ENCODE peak calls at places on chromosomes 5 and 9, in eight cellular contexts. One of them, this sample, is unnamed.

GRCh38 chr5:3059488-3059887 is 308.0 kb upstream of the IRX2 start:
- DNase-seq in fibroblast of mammary gland: no peak
- DNase-seq in A549: no peak
- DNase-seq in spleen: no peak
- DNase-seq in fibroblast of lung: no peak
- DNase-seq in foreskin keratinocyte: no peak
- DNase-seq in PC-3: no peak
- DNase-seq in progenitor cell of endocrine pancreas: no peak
- DNase-seq in this sample: no peak

GRCh38 chr5:180670586-180671359 is 21.4 kb upstream of the FLT4 start:
- DNase-seq in fibroblast of mammary gland: peak
- DNase-seq in A549: peak
- DNase-seq in spleen: no peak
- DNase-seq in fibroblast of lung: peak
- DNase-seq in foreskin keratinocyte: peak
- DNase-seq in PC-3: peak
- DNase-seq in progenitor cell of endocrine pancreas: no peak
- DNase-seq in this sample: peak

GRCh38 chr9:124132671-124133147 is 121.1 kb downstream of the LHX2 start:
- DNase-seq in fibroblast of mammary gland: peak
- DNase-seq in A549: no peak
- DNase-seq in spleen: no peak
- DNase-seq in fibroblast of lung: peak
- DNase-seq in foreskin keratinocyte: no peak
- DNase-seq in PC-3: no peak
- DNase-seq in progenitor cell of endocrine pancreas: no peak
- DNase-seq in this sample: no peak

GRCh38 chr9:36162211-36162610 is 7.0 kb upstream of the CCIN start:
- DNase-seq in fibroblast of mammary gland: no peak
- DNase-seq in A549: no peak
- DNase-seq in spleen: peak
- DNase-seq in fibroblast of lung: no peak
- DNase-seq in foreskin keratinocyte: no peak
- DNase-seq in PC-3: no peak
- DNase-seq in progenitor cell of endocrine pancreas: no peak
- DNase-seq in this sample: no peak

GRCh38 chr5:31049461-31049860 is 144.0 kb upstream of the CDH6 start:
- DNase-seq in fibroblast of mammary gland: no peak
- DNase-seq in A549: no peak
- DNase-seq in spleen: no peak
- DNase-seq in fibroblast of lung: no peak
- DNase-seq in foreskin keratinocyte: no peak
- DNase-seq in PC-3: peak
- DNase-seq in progenitor cell of endocrine pancreas: no peak
- DNase-seq in this sample: no peak

GRCh38 chr5:171420429-171421231 is 1.2 kb downstream of the FGF18 start:
- DNase-seq in fibroblast of mammary gland: peak
- DNase-seq in A549: no peak
- DNase-seq in spleen: peak
- DNase-seq in fibroblast of lung: peak
- DNase-seq in foreskin keratinocyte: peak
- DNase-seq in PC-3: peak
- DNase-seq in progenitor cell of endocrine pancreas: no peak
- DNase-seq in this sample: peak

GRCh38 chr5:37889612-37890317 is 49.9 kb upstream of the GDNF start:
- DNase-seq in fibroblast of mammary gland: peak
- DNase-seq in A549: no peak
- DNase-seq in spleen: no peak
- DNase-seq in fibroblast of lung: peak
- DNase-seq in foreskin keratinocyte: peak
- DNase-seq in PC-3: peak
- DNase-seq in progenitor cell of endocrine pancreas: no peak
- DNase-seq in this sample: no peak

GRCh38 chr9:28960602-28961001 is 1387.3 kb upstream of the C9orf72 start:
- DNase-seq in fibroblast of mammary gland: no peak
- DNase-seq in A549: no peak
- DNase-seq in spleen: no peak
- DNase-seq in fibroblast of lung: no peak
- DNase-seq in foreskin keratinocyte: no peak
- DNase-seq in PC-3: no peak
- DNase-seq in progenitor cell of endocrine pancreas: no peak
- DNase-seq in this sample: no peak

GRCh38 chr5:73451218-73452130 is 2.9 kb upstream of the FOXD1 start:
- DNase-seq in fibroblast of mammary gland: peak
- DNase-seq in A549: peak
- DNase-seq in spleen: peak
- DNase-seq in fibroblast of lung: peak
- DNase-seq in foreskin keratinocyte: peak
- DNase-seq in PC-3: peak
- DNase-seq in progenitor cell of endocrine pancreas: peak
- DNase-seq in this sample: peak

GRCh38 chr5:135891804-135892203 is 3.8 kb downstream of the IL9 start:
- DNase-seq in fibroblast of mammary gland: no peak
- DNase-seq in A549: no peak
- DNase-seq in spleen: no peak
- DNase-seq in fibroblast of lung: no peak
- DNase-seq in foreskin keratinocyte: no peak
- DNase-seq in PC-3: no peak
- DNase-seq in progenitor cell of endocrine pancreas: no peak
- DNase-seq in this sample: peak

GRCh38 chr9:112505607-112506006 is 19.0 kb downstream of the KIAA1958 start:
- DNase-seq in fibroblast of mammary gland: no peak
- DNase-seq in A549: no peak
- DNase-seq in spleen: no peak
- DNase-seq in fibroblast of lung: no peak
- DNase-seq in foreskin keratinocyte: no peak
- DNase-seq in PC-3: no peak
- DNase-seq in progenitor cell of endocrine pancreas: no peak
- DNase-seq in this sample: no peak

GRCh38 chr9:74379718-74380117 is 117.4 kb upstream of the RORB start:
- DNase-seq in fibroblast of mammary gland: peak
- DNase-seq in A549: peak
- DNase-seq in spleen: no peak
- DNase-seq in fibroblast of lung: peak
- DNase-seq in foreskin keratinocyte: peak
- DNase-seq in PC-3: peak
- DNase-seq in progenitor cell of endocrine pancreas: peak
- DNase-seq in this sample: peak
- TF ChIP-seq CTCF in fibroblast of mammary gland: peak
- TF ChIP-seq CTCF in A549: peak
- TF ChIP-seq CTCF in spleen: no peak
- TF ChIP-seq CTCF in fibroblast of lung: no peak
- TF ChIP-seq CTCF in foreskin keratinocyte: peak
- TF ChIP-seq CTCF in PC-3: peak
- TF ChIP-seq CTCF in progenitor cell of endocrine pancreas: peak
- TF ChIP-seq CTCF in this sample: no peak

GRCh38 chr9:81414836-81415235 is 274.5 kb downstream of the TLE1 start:
- DNase-seq in fibroblast of mammary gland: peak
- DNase-seq in A549: no peak
- DNase-seq in spleen: no peak
- DNase-seq in fibroblast of lung: no peak
- DNase-seq in foreskin keratinocyte: no peak
- DNase-seq in PC-3: peak
- DNase-seq in progenitor cell of endocrine pancreas: no peak
- DNase-seq in this sample: no peak
- TF ChIP-seq CTCF in fibroblast of mammary gland: no peak
- TF ChIP-seq CTCF in A549: no peak
- TF ChIP-seq CTCF in spleen: no peak
- TF ChIP-seq CTCF in fibroblast of lung: no peak
- TF ChIP-seq CTCF in foreskin keratinocyte: no peak
- TF ChIP-seq CTCF in PC-3: no peak
- TF ChIP-seq CTCF in progenitor cell of endocrine pancreas: no peak
- TF ChIP-seq CTCF in this sample: no peak

GRCh38 chr9:90219548-90220118 is 423.0 kb downstream of the DIRAS2 start:
- DNase-seq in fibroblast of mammary gland: no peak
- DNase-seq in A549: peak
- DNase-seq in spleen: no peak
- DNase-seq in fibroblast of lung: no peak
- DNase-seq in foreskin keratinocyte: no peak
- DNase-seq in PC-3: peak
- DNase-seq in progenitor cell of endocrine pancreas: no peak
- DNase-seq in this sample: peak
- TF ChIP-seq CTCF in fibroblast of mammary gland: no peak
- TF ChIP-seq CTCF in A549: peak
- TF ChIP-seq CTCF in spleen: peak
- TF ChIP-seq CTCF in fibroblast of lung: peak
- TF ChIP-seq CTCF in foreskin keratinocyte: peak
- TF ChIP-seq CTCF in PC-3: no peak
- TF ChIP-seq CTCF in progenitor cell of endocrine pancreas: peak
- TF ChIP-seq CTCF in this sample: peak

DNA sequence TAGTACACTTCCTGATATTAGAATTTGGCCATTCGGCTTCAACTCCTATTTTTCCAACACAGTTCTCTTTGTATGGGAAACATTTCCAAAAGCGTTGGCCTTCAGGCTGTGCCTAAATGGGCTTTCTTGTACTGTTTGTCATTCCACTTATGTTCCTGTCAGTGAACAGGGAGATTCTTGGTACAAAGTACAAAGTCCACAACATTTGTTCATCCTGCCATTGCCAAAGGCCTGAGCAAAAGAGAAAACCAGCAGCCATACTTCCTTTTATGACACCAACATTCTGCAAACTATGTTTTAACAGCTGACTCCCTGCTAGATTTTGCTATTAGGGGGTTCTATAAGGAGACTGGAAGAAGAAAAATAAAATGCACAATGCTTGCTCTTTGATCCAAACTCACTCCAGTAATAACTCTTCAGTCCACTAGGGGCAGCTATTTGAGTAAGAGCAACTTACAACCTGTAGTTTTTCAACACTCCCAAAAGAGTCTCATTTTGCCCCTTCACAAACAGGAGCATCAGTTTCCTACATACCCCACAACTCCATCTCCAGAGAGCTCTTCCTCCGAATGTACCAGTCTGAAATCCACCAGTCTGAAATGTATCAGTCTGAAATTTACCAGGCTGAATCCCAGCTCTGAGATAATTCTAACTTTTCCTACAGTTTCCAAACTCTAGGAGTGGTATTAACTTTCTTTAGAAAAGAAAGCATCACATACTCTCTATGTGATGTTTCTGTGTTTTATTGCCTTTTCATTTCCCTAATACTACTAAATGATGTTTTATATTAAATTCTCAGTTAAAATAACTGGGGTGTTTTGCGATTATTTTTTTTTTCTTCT is 693.8 kb downstream of the DNAH5 start:
- DNase-seq in fibroblast of mammary gland: no peak
- DNase-seq in A549: peak
- DNase-seq in spleen: no peak
- DNase-seq in fibroblast of lung: no peak
- DNase-seq in foreskin keratinocyte: no peak
- DNase-seq in PC-3: peak
- DNase-seq in progenitor cell of endocrine pancreas: no peak
- DNase-seq in this sample: no peak
- TF ChIP-seq CTCF in fibroblast of mammary gland: peak
- TF ChIP-seq CTCF in A549: peak
- TF ChIP-seq CTCF in spleen: no peak
- TF ChIP-seq CTCF in fibroblast of lung: peak
- TF ChIP-seq CTCF in foreskin keratinocyte: peak
- TF ChIP-seq CTCF in PC-3: peak
- TF ChIP-seq CTCF in progenitor cell of endocrine pancreas: peak
- TF ChIP-seq CTCF in this sample: peak

DNA sequence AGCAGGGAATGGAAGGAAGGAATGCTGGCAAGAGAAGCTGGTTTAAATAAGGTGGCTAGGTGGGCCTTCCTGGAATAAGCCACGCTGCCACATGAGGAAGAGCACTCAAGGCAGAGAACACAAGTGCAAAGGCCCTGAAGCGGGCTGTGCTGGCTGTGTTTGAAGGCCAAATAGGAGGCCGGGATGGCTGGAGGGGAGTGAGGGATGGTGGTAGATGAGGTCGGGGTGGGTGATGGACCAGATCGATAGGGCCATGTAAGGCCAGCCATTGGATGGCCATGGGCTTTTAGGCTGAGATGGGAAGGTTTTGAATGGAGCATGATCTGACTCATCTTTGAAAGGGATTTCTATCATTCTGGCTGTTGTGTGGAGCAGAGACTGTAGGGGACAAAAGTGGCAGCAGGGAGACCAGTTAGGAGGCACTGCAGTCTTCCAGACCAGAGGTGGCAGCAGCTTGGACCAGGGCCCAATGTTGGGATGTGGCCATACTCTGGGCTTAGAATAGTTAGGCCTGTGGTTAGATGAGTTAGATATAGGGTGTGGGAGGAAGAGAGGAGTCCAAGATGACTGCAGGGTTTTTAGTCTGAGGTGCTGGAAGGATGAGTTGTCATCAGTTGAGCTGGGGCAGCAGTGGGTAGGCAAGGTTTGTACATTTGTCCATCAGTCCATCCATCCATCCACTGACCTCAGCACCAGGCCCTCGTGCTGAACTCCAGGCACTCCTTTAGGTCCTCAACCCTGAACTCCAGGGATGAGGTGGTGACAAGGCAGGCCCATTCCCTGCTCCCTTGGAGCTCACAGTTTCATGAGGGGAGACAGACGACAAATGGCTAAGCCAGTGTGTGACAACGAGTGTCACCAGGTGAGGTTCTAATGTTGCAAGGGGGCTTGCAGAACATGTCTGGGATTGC is 30.3 kb downstream of the NDST1 start:
- DNase-seq in fibroblast of mammary gland: peak
- DNase-seq in A549: no peak
- DNase-seq in spleen: peak
- DNase-seq in fibroblast of lung: peak
- DNase-seq in foreskin keratinocyte: peak
- DNase-seq in PC-3: peak
- DNase-seq in progenitor cell of endocrine pancreas: no peak
- DNase-seq in this sample: no peak
- TF ChIP-seq CTCF in fibroblast of mammary gland: no peak
- TF ChIP-seq CTCF in A549: no peak
- TF ChIP-seq CTCF in spleen: no peak
- TF ChIP-seq CTCF in fibroblast of lung: no peak
- TF ChIP-seq CTCF in foreskin keratinocyte: no peak
- TF ChIP-seq CTCF in PC-3: peak
- TF ChIP-seq CTCF in progenitor cell of endocrine pancreas: no peak
- TF ChIP-seq CTCF in this sample: no peak

GRCh38 chr9:94553029-94553938 is 1.6 kb upstream of the PCAT7 start:
- DNase-seq in fibroblast of mammary gland: no peak
- DNase-seq in A549: peak
- DNase-seq in spleen: no peak
- DNase-seq in fibroblast of lung: no peak
- DNase-seq in foreskin keratinocyte: no peak
- DNase-seq in PC-3: peak
- DNase-seq in progenitor cell of endocrine pancreas: no peak
- DNase-seq in this sample: peak

GRCh38 chr9:94554078-94554438 is 825 bp upstream of the PCAT7 start:
- DNase-seq in fibroblast of mammary gland: no peak
- DNase-seq in A549: no peak
- DNase-seq in spleen: no peak
- DNase-seq in fibroblast of lung: no peak
- DNase-seq in foreskin keratinocyte: no peak
- DNase-seq in PC-3: no peak
- DNase-seq in progenitor cell of endocrine pancreas: no peak
- DNase-seq in this sample: no peak

GRCh38 chr9:94560237-94560636 is 5.4 kb downstream of the PCAT7 start:
- DNase-seq in fibroblast of mammary gland: no peak
- DNase-seq in A549: no peak
- DNase-seq in spleen: no peak
- DNase-seq in fibroblast of lung: peak
- DNase-seq in foreskin keratinocyte: no peak
- DNase-seq in PC-3: no peak
- DNase-seq in progenitor cell of endocrine pancreas: no peak
- DNase-seq in this sample: no peak

GRCh38 chr9:94554439-94555331 is at the start of gene PCAT7:
- DNase-seq in fibroblast of mammary gland: no peak
- DNase-seq in A549: peak
- DNase-seq in spleen: no peak
- DNase-seq in fibroblast of lung: peak
- DNase-seq in foreskin keratinocyte: no peak
- DNase-seq in PC-3: peak
- DNase-seq in progenitor cell of endocrine pancreas: peak
- DNase-seq in this sample: peak
- TF ChIP-seq CTCF in fibroblast of mammary gland: peak
- TF ChIP-seq CTCF in A549: peak
- TF ChIP-seq CTCF in spleen: no peak
- TF ChIP-seq CTCF in fibroblast of lung: no peak
- TF ChIP-seq CTCF in foreskin keratinocyte: peak
- TF ChIP-seq CTCF in PC-3: peak
- TF ChIP-seq CTCF in progenitor cell of endocrine pancreas: peak
- TF ChIP-seq CTCF in this sample: peak

This sample was measured in glutamatergic neuron.